ENCODE peak calls at places on chromosomes 3 and 15, in nine cellular contexts. D is activated CD4-positive, alpha-beta memory T cell treated with anti-CD3 and anti-CD28 coated beads, Interleukin-2, amount 10 ng/mL, durations not matched to agents 7 days and 5 days; A is HuH-7; N is neural progenitor cell; Z is renal cortical epithelial cell; L is activated T-cell treated with anti-CD3 and anti-CD28 coated beads for 1 hour; W is lower lobe of right lung; Y is amniotic stem cell; P is adipocyte. S is an unnamed sample.

GRCh38 chr15:57685719-57686118 is 20.8 kb upstream of the POLR2M start:
- DNase-seq in A (no peak), D (no peak), W (no peak), N (no peak), L (no peak), Z (no peak), Y (no peak), P (no peak), S (no peak)

GRCh38 chr3:127747751-127748521 is 74.4 kb downstream of the MGLL start:
- DNase-seq in P (peak), Y (peak), L (no peak), D (no peak), W (peak), Z (peak), A (no peak), N (no peak), S (peak)

GRCh38 chr3:130341388-130341787 is 4.1 kb upstream of the COL6A5 start:
- DNase-seq in Z (peak), N (no peak), L (no peak), A (no peak), Y (no peak), P (no peak), W (no peak), D (no peak), S (peak)

GRCh38 chr3:183504597-183504996 is 50.9 kb downstream of the KLHL6 start:
- DNase-seq in L (no peak), Y (no peak), D (no peak), Z (no peak), A (no peak), W (no peak), P (no peak), N (no peak), S (no peak)

GRCh38 chr15:83304861-83305661 is 20.6 kb upstream of the BNC1 start:
- DNase-seq in Y (no peak), D (no peak), A (no peak), W (no peak), Z (peak), L (no peak), N (no peak), P (no peak), S (no peak)

GRCh38 chr3:72698154-72698917 is 149.9 kb downstream of the SHQ1 start:
- DNase-seq in Y (no peak), N (peak), Z (no peak), W (no peak), D (no peak), L (no peak), A (no peak), P (no peak), S (no peak)

GRCh38 chr3:31364711-31365110 is 168.0 kb upstream of the STT3B start:
- DNase-seq in Y (no peak), P (peak), L (no peak), Z (no peak), N (no peak), W (no peak), D (no peak), A (no peak), S (peak)

GRCh38 chr3:99439892-99440291 is 198.5 kb upstream of the COL8A1 start:
- DNase-seq in Z (no peak), N (peak), P (no peak), A (no peak), Y (no peak), D (no peak), L (no peak), W (no peak), S (peak)

GRCh38 chr3:70433091-70433490 is 120.7 kb upstream of the MDFIC2 start:
- DNase-seq in Y (no peak), N (no peak), A (no peak), P (peak), W (no peak), D (no peak), L (no peak), Z (no peak), S (no peak)

GRCh38 chr15:82307714-82308081 is 41.6 kb downstream of the GOLGA6L10 start:
- DNase-seq in L (no peak), P (no peak), Z (no peak), N (no peak), D (no peak), Y (no peak), A (no peak), W (no peak), S (no peak)

GRCh38 chr3:116140100-116140689 is 305.1 kb downstream of the LSAMP start:
- DNase-seq in P (peak), A (no peak), Y (peak), Z (peak), W (no peak), L (no peak), N (peak), D (no peak), S (peak)

GRCh38 chr3:76933245-76933644 is 106.7 kb upstream of the ROBO2 start:
- DNase-seq in D (no peak), P (no peak), Y (no peak), Z (no peak), A (no peak), N (no peak), L (no peak), W (no peak), S (no peak)

GRCh38 chr15:71806452-71806931 is 3.9 kb upstream of the NR2E3 start:
- DNase-seq in Z (peak), L (no peak), W (no peak), D (no peak), P (peak), Y (no peak), N (peak), A (no peak), S (peak)